ENCODE peak calls at places on chromosomes 3 and 15, in six cellular contexts. T is NCI-H1930; U is NCI-H1092; Q is AG04450; F is stimulated activated CD8-positive, alpha-beta memory T cell treated with anti-CD3 and anti-CD28 coated beads, Interleukin-2, amount 100 ng/mL, for 1 hour; P is HTR-8/SVneo. C is an unnamed sample.

GRCh38 chr15:37104413-37105392 is 4.4 kb upstream of the MEIS2 start:
- DNase-seq in T (no peak), U (no peak), Q (no peak), F (no peak), P (no peak), C (no peak)

GRCh38 chr3:188584162-188584529 is 430.2 kb downstream of the LPP start:
- DNase-seq in T (no peak), U (no peak), Q (no peak), F (no peak), P (peak; percentile 33), C (no peak)

GRCh38 chr15:82045179-82045891 is 483 bp downstream of the MEX3B start:
- DNase-seq in T (no peak), U (no peak), Q (no peak), F (no peak), P (peak; percentile 17), C (no peak)

GRCh38 chr3:85864896-85865295 is 906.1 kb downstream of the CADM2 start:
- DNase-seq in T (no peak), U (no peak), Q (no peak), F (no peak), P (no peak), C (no peak)

GRCh38 chr3:16328124-16328523 is 63.1 kb downstream of the OXNAD1 start:
- DNase-seq in T (no peak), U (no peak), Q (no peak), F (no peak), P (no peak), C (no peak)

GRCh38 chr3:135807879-135808278 is 157.6 kb upstream of the PPP2R3A start:
- DNase-seq in T (no peak), U (no peak), Q (no peak), F (no peak), P (no peak), C (no peak)

GRCh38 chr3:9912294-9912935 is 4.5 kb upstream of the IL17RC start:
- DNase-seq in T (no peak), U (no peak), Q (no peak), F (no peak), P (no peak), C (no peak)

GRCh38 chr3:100893590-100893989 is 99.6 kb downstream of the ABI3BP start:
- DNase-seq in T (no peak), U (no peak), Q (no peak), F (no peak), P (peak; percentile 42), C (no peak)

GRCh38 chr3:64196236-64196929 is 28.9 kb downstream of the PRICKLE2 start:
- DNase-seq in T (no peak), U (no peak), Q (no peak), F (no peak), P (no peak), C (no peak)

GRCh38 chr3:51501833-51502561 is 2.2 kb upstream of the DCAF1 start:
- DNase-seq in T (peak; percentile 58), U (peak; percentile 54), Q (peak; percentile 60), F (peak; percentile 61), P (peak; percentile 76), C (peak; percentile 9)

C was measured in esophagus squamous epithelium.